ENCODE peak calls at places on chromosomes 12 and 14, in ten cellular contexts. F is AG04450, H is IMR-90, Z is T-cell, P is myocyte, V is kidney tubule cell, C is neural crest cell, R is skeletal muscle cell, K is AG10803, E is hypothalamus. J is an unnamed sample.

GRCh38 chr14:75295491-75296338 is 17.1 kb downstream of the FOS start:
- DNase-seq in Z (peak), C (peak), E (peak), F (no peak), V (peak), H (peak), P (peak), R (no peak), K (peak), J (peak)

GRCh38 chr12:47938093-47938492 is 25.3 kb upstream of the TMEM106C start:
- DNase-seq in F (no peak), H (peak), C (no peak), E (no peak), K (peak), V (peak), Z (no peak), P (peak), R (no peak), J (no peak)

GRCh38 chr12:109423392-109423791 is 53.7 kb downstream of the KCTD10 start:
- DNase-seq in R (no peak), V (no peak), H (no peak), E (no peak), K (no peak), P (no peak), Z (no peak), C (no peak), F (no peak), J (peak)

GRCh38 chr12:65603428-65604351 is 220.6 kb upstream of the HMGA2 start:
- DNase-seq in E (no peak), P (peak), Z (no peak), R (peak), K (peak), F (peak), H (peak), V (peak), C (no peak), J (no peak)

GRCh38 chr12:57270966-57271470 is 20.0 kb upstream of the STAC3 start:
- DNase-seq in R (no peak), H (no peak), F (no peak), K (no peak), Z (no peak), E (no peak), V (no peak), P (peak), C (no peak), J (no peak)

GRCh38 chr12:45051490-45052105 is 699 bp upstream of the DBX2 start:
- DNase-seq in P (peak), F (no peak), Z (no peak), E (no peak), K (peak), H (no peak), V (peak), C (no peak), R (no peak), J (no peak)

GRCh38 chr12:122878780-122879612 is 16.9 kb downstream of the VPS37B start:
- DNase-seq in E (no peak), K (no peak), P (peak), F (no peak), V (no peak), R (peak), C (no peak), H (no peak), Z (no peak), J (no peak)

GRCh38 chr12:68406134-68406576 is 74.0 kb upstream of the MDM1 start:
- DNase-seq in Z (no peak), R (peak), C (no peak), K (peak), F (peak), H (peak), P (peak), E (peak), V (peak), J (peak)

GRCh38 chr12:67452119-67452805 is 183.1 kb downstream of the CAND1 start:
- DNase-seq in V (no peak), E (no peak), H (no peak), R (no peak), K (no peak), Z (no peak), C (no peak), P (no peak), F (no peak), J (no peak)

GRCh38 chr12:1836854-1837411 is 16.6 kb downstream of the LRTM2 start:
- DNase-seq in R (no peak), P (no peak), Z (no peak), K (no peak), E (no peak), F (no peak), H (no peak), V (peak), C (no peak), J (peak)

GRCh38 chr12:15717940-15718567 is 71.1 kb downstream of the EPS8 start:
- DNase-seq in E (no peak), Z (no peak), R (no peak), H (no peak), K (no peak), F (no peak), C (no peak), P (no peak), V (peak), J (no peak)

GRCh38 chr14:31232081-31232480 is 24.5 kb upstream of the HECTD1 start:
- DNase-seq in Z (no peak), P (no peak), E (no peak), R (no peak), K (no peak), V (no peak), H (no peak), C (no peak), F (no peak), J (no peak)

GRCh38 chr14:100890451-100890850 is 13.1 kb downstream of the RTL1 start:
- DNase-seq in H (no peak), E (no peak), V (no peak), K (no peak), F (no peak), Z (no peak), P (no peak), R (no peak), C (no peak), J (peak)

GRCh38 chr12:103571286-103571685 is 15.8 kb upstream of the STAB2 start:
- DNase-seq in K (no peak), Z (no peak), H (no peak), R (no peak), V (no peak), E (peak), F (no peak), C (peak), P (peak), J (peak)

GRCh38 chr12:104958946-104959841 is 1.1 kb upstream of the SLC41A2 start:
- DNase-seq in K (peak), Z (no peak), E (no peak), C (no peak), H (peak), R (no peak), P (peak), V (peak), F (no peak), J (peak)